ENCODE peak calls at places on chromosomes 1 and 21, in five cellular contexts. C, F, M, Y and E are unnamed samples.

GRCh38 chr1:26165126-26165892 is 3.5 kb downstream of the C1orf232 start:
- DNase-seq in F (no peak), M (no peak), C (no peak), Y (no peak), E (no peak)

GRCh38 chr1:194069168-194069830 is 882.9 kb upstream of the B3GALT2 start:
- DNase-seq in C (no peak), M (no peak), Y (no peak), F (no peak), E (no peak)

GRCh38 chr1:60423181-60423780 is 349.7 kb upstream of the C1orf87 start:
- DNase-seq in M (no peak), F (no peak), C (no peak), Y (no peak), E (no peak)

GRCh38 chr1:47774986-47775834 is 222.0 kb downstream of the TRABD2B start:
- DNase-seq in C (no peak), F (no peak), Y (no peak), M (no peak), E (no peak)

GRCh38 chr21:28235169-28235892 is 757.3 kb downstream of the LTN1 start:
- DNase-seq in C (no peak), F (peak), M (no peak), Y (no peak), E (no peak)

GRCh38 chr1:19974822-19975416 is 4.5 kb downstream of the PLA2G2A start:
- DNase-seq in M (peak), F (peak), Y (no peak), C (peak), E (peak)

GRCh38 chr1:30738040-30738441 is 14.7 kb upstream of the MATN1 start:
- DNase-seq in Y (no peak), C (no peak), M (peak), F (peak), E (no peak)

GRCh38 chr1:236471653-236472052 is 52.1 kb upstream of the LGALS8 start:
- DNase-seq in Y (no peak), M (no peak), C (no peak), F (peak), E (no peak)

GRCh38 chr1:77413541-77414335 is 131.9 kb downstream of the AK5 start:
- DNase-seq in F (no peak), Y (peak), M (no peak), C (no peak), E (no peak)

GRCh38 chr1:227778401-227778947 is 37.0 kb upstream of the PRSS38 start:
- DNase-seq in Y (no peak), F (no peak), M (no peak), C (no peak), E (no peak)

GRCh38 chr1:243420369-243420768 is 164.5 kb downstream of the SDCCAG8 start:
- DNase-seq in F (no peak), C (no peak), Y (no peak), M (no peak), E (no peak)

GRCh38 chr1:20666804-20667203 is 5.6 kb upstream of the DDOST start:
- DNase-seq in C (peak), Y (peak), M (peak), F (no peak), E (no peak)

GRCh38 chr1:74943046-74943445 is 191.1 kb upstream of the LHX8 start:
- DNase-seq in F (no peak), Y (no peak), M (no peak), C (no peak), E (no peak)

GRCh38 chr1:182389619-182390047 is 2.0 kb downstream of the GLUL start:
- DNase-seq in M (no peak), C (no peak), Y (no peak), F (no peak), E (peak)

GRCh38 chr1:11134352-11135266 is 34.9 kb upstream of the EXOSC10 start:
- DNase-seq in C (no peak), M (peak), Y (no peak), F (no peak), E (no peak)

GRCh38 chr1:28392027-28392652 is 22.6 kb downstream of the PHACTR4 start:
- DNase-seq in M (no peak), C (peak), Y (no peak), F (no peak), E (no peak)

GRCh38 chr21:44087426-44088400 is 19.5 kb upstream of the PWP2 start:
- DNase-seq in Y (no peak), F (no peak), M (no peak), C (no peak), E (no peak)

GRCh38 chr1:44276006-44276405 is 62.7 kb downstream of the DMAP1 start:
- DNase-seq in F (peak), C (no peak), Y (no peak), M (no peak), E (no peak)

GRCh38 chr1:85824066-85824835 is 116.0 kb upstream of the ZNHIT6 start:
- DNase-seq in C (no peak), M (no peak), Y (no peak), F (peak), E (no peak)

GRCh38 chr1:222654849-222655248 is 37.0 kb downstream of the MIA3 start:
- DNase-seq in C (no peak), Y (peak), M (no peak), F (no peak), E (no peak)

GRCh38 chr21:46050651-46051378 is 47.1 kb upstream of the COL6A2 start:
- DNase-seq in C (no peak), Y (no peak), F (no peak), M (no peak), E (no peak)
- TF ChIP-seq JUNB in C (no peak), Y (no peak), F (no peak), M (no peak), E (no peak)

GRCh38 chr1:200658037-200658808 is 11.5 kb downstream of the DDX59 start:
- DNase-seq in C (no peak), F (no peak), Y (no peak), M (no peak), E (no peak)

GRCh38 chr1:200653022-200653462 is 16.7 kb downstream of the DDX59 start:
- DNase-seq in Y (no peak), M (peak), C (no peak), F (no peak), E (no peak)

GRCh38 chr1:200659269-200659668 is 10.4 kb downstream of the DDX59 start:
- DNase-seq in Y (no peak), M (no peak), C (no peak), F (peak), E (no peak)

DNA sequence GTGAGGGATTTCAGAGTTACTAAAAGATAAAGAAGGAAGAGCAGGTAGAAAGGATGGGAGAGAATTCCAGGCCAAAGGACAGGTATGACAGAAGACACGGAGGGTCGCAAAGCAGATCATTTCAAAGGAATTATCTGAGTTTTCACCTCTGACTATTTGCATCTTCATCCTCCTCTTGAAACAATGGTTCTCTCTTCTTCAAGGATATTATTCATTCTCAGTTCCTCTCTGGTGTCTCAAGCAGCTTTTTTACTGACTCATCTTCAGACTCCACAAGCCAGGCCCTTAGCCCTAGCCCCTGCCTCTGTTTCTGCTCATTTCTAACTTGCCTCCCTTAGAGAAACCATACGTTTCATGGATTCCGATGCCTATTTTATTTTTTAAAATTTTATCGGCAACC is 15.0 kb downstream of the DDX59 start:
- DNase-seq in F (no peak), C (no peak), M (no peak), Y (no peak), E (no peak)
- TF ChIP-seq JUNB in F (no peak), C (no peak), M (no peak), Y (peak), E (no peak)

GRCh38 chr1:169588785-169589485 is 2.7 kb upstream of the F5 start:
- DNase-seq in C (no peak), F (no peak), Y (no peak), M (no peak), E (peak)
- TF ChIP-seq JUNB in C (no peak), F (no peak), Y (no peak), M (no peak), E (no peak)

DNA sequence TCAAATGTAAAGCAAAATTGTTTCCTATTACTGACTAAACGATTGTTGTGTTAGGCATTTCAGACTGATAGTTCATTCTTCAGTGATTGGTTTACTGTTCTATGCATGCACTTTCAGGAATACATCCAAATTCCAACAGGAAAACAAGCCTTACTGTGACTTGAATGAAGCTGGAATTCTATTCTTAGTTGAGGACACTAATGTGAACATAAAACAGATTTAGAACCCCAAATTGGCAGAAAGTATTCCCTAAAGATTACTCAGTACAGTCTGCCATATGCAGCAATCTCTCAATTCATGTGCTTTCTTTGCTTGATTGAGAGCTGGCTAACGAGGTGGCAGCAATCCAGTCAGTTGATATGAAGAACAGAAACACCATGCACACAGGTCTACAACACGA is 564.6 kb upstream of the NEGR1 start:
- DNase-seq in F (no peak), Y (no peak), C (no peak), M (no peak), E (no peak)
- TF ChIP-seq JUNB in F (no peak), Y (no peak), C (no peak), M (no peak), E (no peak)

GRCh38 chr1:54857066-54857660 is 29.8 kb downstream of the DHCR24 start:
- DNase-seq in F (no peak), Y (no peak), C (no peak), M (no peak), E (no peak)

GRCh38 chr1:54854376-54855020 is 32.5 kb downstream of the DHCR24 start:
- DNase-seq in Y (no peak), F (no peak), M (no peak), C (no peak), E (no peak)

GRCh38 chr1:54861070-54861761 is 25.8 kb downstream of the DHCR24 start:
- DNase-seq in F (no peak), M (peak), C (no peak), Y (peak), E (peak)

GRCh38 chr1:54859687-54860391 is 27.2 kb downstream of the DHCR24 start:
- DNase-seq in M (no peak), F (no peak), Y (no peak), C (no peak), E (no peak)

DNA sequence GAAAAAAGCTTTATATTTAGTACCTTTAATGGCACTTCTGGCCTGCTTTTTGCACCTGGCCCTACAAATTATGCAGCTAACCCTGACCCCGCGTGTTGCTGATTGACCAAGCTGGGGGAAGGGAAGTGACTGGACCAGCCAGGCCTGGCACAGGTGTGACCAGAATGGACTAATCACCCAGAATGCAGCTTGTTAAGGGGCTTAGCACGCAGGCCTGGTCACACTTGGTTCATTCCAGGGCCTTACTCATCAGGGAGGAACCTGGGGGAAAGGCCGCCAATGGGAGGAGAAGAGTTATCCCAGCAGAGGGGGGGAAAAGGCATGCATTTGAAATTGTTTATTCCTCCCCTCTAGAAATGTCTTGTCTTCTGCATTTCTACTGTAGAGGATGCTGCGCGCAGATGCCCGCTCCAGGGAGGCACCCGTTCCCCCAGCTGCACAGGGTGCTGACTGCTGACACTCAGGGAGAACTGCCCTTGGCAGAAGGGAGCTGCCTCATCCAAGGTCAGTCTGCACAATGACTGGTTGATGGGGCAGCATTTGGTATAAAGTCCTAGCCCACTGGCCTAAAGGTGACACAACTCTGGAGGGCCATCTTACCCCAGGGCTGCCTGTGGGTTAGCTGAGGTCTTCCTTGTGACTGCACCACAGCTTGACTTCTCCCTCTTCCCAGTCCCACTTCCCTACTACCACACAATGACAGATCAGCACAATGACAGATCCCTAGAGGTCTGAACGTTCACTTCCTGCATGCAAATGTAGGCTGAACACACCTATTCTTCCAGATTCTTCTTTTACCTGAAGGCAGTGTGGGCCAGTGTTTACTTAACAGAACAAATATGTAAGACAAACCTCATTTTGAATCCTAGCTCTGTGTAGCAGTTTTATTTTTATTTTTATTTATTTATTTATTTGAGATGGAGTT is 29.0 kb downstream of the DHCR24 start:
- DNase-seq in Y (no peak), M (no peak), C (no peak), F (no peak), E (no peak)
- TF ChIP-seq JUNB in Y (no peak), M (no peak), C (no peak), F (no peak), E (no peak)

GRCh38 chr1:156836041-156836654 is 19.5 kb upstream of the SH2D2A start:
- DNase-seq in M (no peak), Y (peak), C (no peak), F (no peak), E (no peak)
- TF ChIP-seq JUNB in M (no peak), Y (peak), C (no peak), F (no peak), E (no peak)

DNA sequence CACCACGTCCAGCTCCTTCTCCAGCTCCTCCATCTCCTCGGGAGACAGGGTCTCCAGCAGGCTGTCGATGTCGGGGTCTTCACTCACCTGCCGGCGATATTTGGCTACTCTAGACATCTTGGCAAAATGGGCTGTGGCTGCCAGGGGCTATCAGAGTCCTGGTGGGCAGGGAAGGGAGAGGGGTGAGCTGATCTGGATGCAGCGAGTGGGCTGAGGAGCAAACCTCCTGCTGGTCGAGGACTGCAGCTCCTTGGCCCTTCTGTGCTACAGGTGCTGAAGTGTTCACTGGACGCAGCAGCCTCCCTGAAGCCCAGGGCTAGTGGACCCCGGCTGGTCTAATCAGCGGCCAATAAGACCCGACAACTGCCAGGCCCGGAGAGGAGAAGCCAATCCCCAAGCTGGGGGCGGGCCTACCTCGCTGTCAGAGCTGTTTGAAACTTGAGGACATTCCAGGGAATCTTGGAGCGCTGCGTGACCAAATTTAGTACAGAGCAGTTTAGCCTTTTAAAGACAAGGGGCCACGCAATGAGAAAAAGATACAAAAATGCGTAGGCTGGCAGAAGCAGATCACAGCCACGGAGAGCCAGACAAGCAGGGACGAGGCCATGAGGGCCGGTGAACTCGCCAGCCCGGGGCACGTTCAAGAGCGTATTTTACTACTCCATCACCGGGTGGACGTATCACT is at the start of gene LMOD1:
- DNase-seq in M (peak), Y (no peak), C (no peak), F (peak), E (peak)
- TF ChIP-seq JUNB in M (no peak), Y (no peak), C (no peak), F (no peak), E (no peak)